ENCODE peak calls at places on chromosomes 6 and 20, in four cellular contexts. One of them, this sample, is unnamed.

GRCh38 chr20:58639182-58640146 is 11.6 kb upstream of the STX16 start:
- DNase-seq in HCT116: no peak
- DNase-seq in HepG2: no peak
- DNase-seq in K562: no peak
- DNase-seq in this sample: no peak

GRCh38 chr6:3260296-3260695 is 1.5 kb downstream of the PSMG4 start:
- DNase-seq in HCT116: no peak
- DNase-seq in HepG2: no peak
- DNase-seq in K562: no peak
- DNase-seq in this sample: no peak

GRCh38 chr6:157586476-157587126 is 205.6 kb downstream of the ZDHHC14 start:
- DNase-seq in HCT116: no peak
- DNase-seq in K562: no peak
- DNase-seq in HepG2: peak; percentile 64
- DNase-seq in this sample: no peak

GRCh38 chr6:167802339-167802738 is 24.4 kb upstream of the AFDN start:
- DNase-seq in K562: no peak
- DNase-seq in HepG2: no peak
- DNase-seq in HCT116: no peak
- DNase-seq in this sample: no peak

GRCh38 chr6:132650413-132650812 is 8.6 kb downstream of the TAAR1 start:
- DNase-seq in HepG2: no peak
- DNase-seq in K562: no peak
- DNase-seq in HCT116: no peak
- DNase-seq in this sample: no peak

GRCh38 chr6:163337958-163338357 is 76.6 kb upstream of the QKI start:
- DNase-seq in HepG2: no peak
- DNase-seq in K562: no peak
- DNase-seq in HCT116: no peak
- DNase-seq in this sample: no peak

GRCh38 chr20:11995750-11996567 is 78.3 kb downstream of the BTBD3 start:
- DNase-seq in K562: no peak
- DNase-seq in HepG2: no peak
- DNase-seq in HCT116: no peak
- DNase-seq in this sample: no peak

GRCh38 chr20:10978713-10979112 is 304.9 kb upstream of the JAG1 start:
- DNase-seq in HepG2: no peak
- DNase-seq in K562: no peak
- DNase-seq in HCT116: no peak
- DNase-seq in this sample: no peak

GRCh38 chr20:9145142-9145541 is 76.3 kb downstream of the PLCB4 start:
- DNase-seq in K562: no peak
- DNase-seq in HepG2: no peak
- DNase-seq in HCT116: no peak
- DNase-seq in this sample: no peak

GRCh38 chr20:45817652-45818194 is 5.3 kb downstream of the UBE2C start:
- DNase-seq in HepG2: no peak
- DNase-seq in HCT116: no peak
- DNase-seq in K562: no peak
- DNase-seq in this sample: no peak

GRCh38 chr6:21556506-21556905 is 37.0 kb upstream of the SOX4 start:
- DNase-seq in K562: no peak
- DNase-seq in HCT116: no peak
- DNase-seq in HepG2: no peak
- DNase-seq in this sample: no peak

GRCh38 chr20:4666001-4666470 is 55.7 kb upstream of the PRND start:
- DNase-seq in K562: no peak
- DNase-seq in HepG2: no peak
- DNase-seq in HCT116: no peak
- DNase-seq in this sample: no peak

GRCh38 chr20:23081263-23081811 is 4.8 kb downstream of the CD93 start:
- DNase-seq in HepG2: no peak
- DNase-seq in K562: no peak
- DNase-seq in HCT116: no peak
- DNase-seq in this sample: no peak

GRCh38 chr20:48771542-48771941 is 56.3 kb downstream of the PREX1 start:
- DNase-seq in K562: peak; percentile 47
- DNase-seq in HCT116: no peak
- DNase-seq in HepG2: no peak
- DNase-seq in this sample: no peak

GRCh38 chr20:54351371-54352136 is 123.8 kb upstream of the DOK5 start:
- DNase-seq in HepG2: no peak
- DNase-seq in HCT116: no peak
- DNase-seq in K562: no peak
- DNase-seq in this sample: no peak

GRCh38 chr20:63056236-63057132 is 49.7 kb upstream of the BHLHE23 start:
- DNase-seq in K562: peak; percentile 72
- DNase-seq in HCT116: no peak
- DNase-seq in HepG2: no peak
- DNase-seq in this sample: no peak

GRCh38 chr6:37608587-37608986 is 89.1 kb downstream of the MDGA1 start:
- DNase-seq in K562: no peak
- DNase-seq in HCT116: no peak
- DNase-seq in HepG2: no peak
- DNase-seq in this sample: no peak

GRCh38 chr6:108838101-108838717 is 10.0 kb upstream of the ARMC2 start:
- DNase-seq in HepG2: no peak
- DNase-seq in K562: no peak
- DNase-seq in HCT116: no peak
- DNase-seq in this sample: no peak

GRCh38 chr20:41811456-41811855 is 193.3 kb upstream of the CHD6 start:
- DNase-seq in HCT116: no peak
- DNase-seq in K562: no peak
- DNase-seq in HepG2: no peak
- DNase-seq in this sample: no peak

GRCh38 chr20:52191436-52192295 is at the start of gene ZFP64:
- DNase-seq in K562: peak; percentile 84
- DNase-seq in HepG2: peak; percentile 83
- DNase-seq in HCT116: peak; percentile 52
- DNase-seq in this sample: peak; percentile 39

GRCh38 chr6:150395388-150396009 is 26.7 kb downstream of the IYD start:
- DNase-seq in HepG2: peak; percentile 60
- DNase-seq in HCT116: peak; percentile 49
- DNase-seq in K562: peak; percentile 69
- DNase-seq in this sample: no peak

GRCh38 chr6:7418238-7418905 is 28.8 kb downstream of the RIOK1 start:
- DNase-seq in HCT116: no peak
- DNase-seq in HepG2: no peak
- DNase-seq in K562: no peak
- DNase-seq in this sample: no peak

GRCh38 chr20:22561965-22562581 is 22.3 kb downstream of the FOXA2 start:
- DNase-seq in HepG2: no peak
- DNase-seq in HCT116: no peak
- DNase-seq in K562: no peak
- DNase-seq in this sample: no peak

GRCh38 chr6:138520463-138520862 is 21.2 kb upstream of the NHSL1 start:
- DNase-seq in HCT116: no peak
- DNase-seq in HepG2: no peak
- DNase-seq in K562: no peak
- DNase-seq in this sample: no peak

GRCh38 chr6:107716688-107717089 is 107.4 kb downstream of the SCML4 start:
- DNase-seq in HCT116: peak; percentile 68
- DNase-seq in K562: peak; percentile 53
- DNase-seq in HepG2: no peak
- DNase-seq in this sample: no peak

GRCh38 chr6:14639983-14640599 is 522.5 kb downstream of the CD83 start:
- DNase-seq in HCT116: no peak
- DNase-seq in K562: no peak
- DNase-seq in HepG2: no peak
- DNase-seq in this sample: no peak

GRCh38 chr20:8633366-8633765 is 435.5 kb upstream of the PLCB4 start:
- DNase-seq in HCT116: no peak
- DNase-seq in HepG2: no peak
- DNase-seq in K562: no peak
- DNase-seq in this sample: no peak

DNA sequence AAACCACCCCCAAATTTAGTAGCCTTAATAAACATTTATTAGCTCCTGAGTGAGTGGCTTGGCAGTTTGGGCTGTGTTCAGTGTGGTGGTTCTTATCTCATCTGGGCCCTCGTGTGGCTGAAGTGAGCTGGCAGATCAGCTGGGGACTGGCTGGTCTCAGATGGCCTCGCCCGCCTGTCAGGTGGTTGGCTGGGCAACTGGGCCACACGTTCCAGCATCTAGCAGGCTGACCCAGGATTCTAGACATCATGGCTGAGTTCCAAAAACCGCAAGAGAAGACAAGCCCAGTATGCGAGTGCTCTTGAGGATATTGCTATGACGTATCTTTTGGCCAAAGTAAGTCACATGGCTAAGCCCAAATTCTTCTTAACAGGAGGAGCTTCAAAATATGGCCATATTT is 28.9 kb downstream of the EIF2S2 start:
- DNase-seq in HepG2: no peak
- DNase-seq in HCT116: no peak
- DNase-seq in K562: peak; percentile 68
- DNase-seq in this sample: no peak
- TF ChIP-seq CTCF in HepG2: peak; percentile 24
- TF ChIP-seq CTCF in HCT116: no peak
- TF ChIP-seq CTCF in K562: peak; percentile 13
- TF ChIP-seq CTCF in this sample: no peak

GRCh38 chr6:34437644-34437970 is 11.7 kb upstream of the RPS10 start:
- DNase-seq in HepG2: no peak
- DNase-seq in HCT116: no peak
- DNase-seq in K562: no peak
- DNase-seq in this sample: no peak

GRCh38 chr6:34439442-34439841 is 13.6 kb upstream of the RPS10 start:
- DNase-seq in HCT116: no peak
- DNase-seq in HepG2: no peak
- DNase-seq in K562: peak; percentile 5
- DNase-seq in this sample: no peak

GRCh38 chr6:34438705-34439104 is 12.8 kb upstream of the RPS10 start:
- DNase-seq in HCT116: no peak
- DNase-seq in HepG2: no peak
- DNase-seq in K562: peak; percentile 13
- DNase-seq in this sample: no peak

GRCh38 chr6:34445313-34445860 is 19.5 kb upstream of the RPS10 start:
- DNase-seq in K562: peak; percentile 5
- DNase-seq in HepG2: no peak
- DNase-seq in HCT116: no peak
- DNase-seq in this sample: no peak

DNA sequence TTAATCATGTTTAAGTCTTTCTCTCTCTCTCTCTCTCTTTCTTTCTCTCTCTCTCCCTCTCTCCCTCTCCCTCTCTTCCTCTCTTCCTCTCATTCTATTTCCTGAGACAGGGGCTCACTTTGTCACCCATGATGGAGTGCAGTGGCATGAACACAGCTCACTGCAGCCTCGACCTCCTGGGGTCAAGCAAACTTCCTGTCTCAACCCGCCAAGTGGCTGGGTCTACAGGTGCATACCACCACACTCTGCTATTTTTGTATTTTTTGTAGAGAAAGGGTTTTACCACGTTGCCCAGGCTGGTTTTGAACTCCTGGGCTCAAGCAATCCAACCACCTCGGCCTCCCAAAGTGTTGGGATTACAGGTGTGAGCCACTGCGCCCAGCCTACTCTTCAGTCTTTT is 15.7 kb upstream of the RPS10 start:
- DNase-seq in HepG2: no peak
- DNase-seq in K562: no peak
- DNase-seq in HCT116: no peak
- DNase-seq in this sample: no peak
- TF ChIP-seq TCF7L2 in HepG2: no peak
- TF ChIP-seq TCF7L2 in K562: no peak
- TF ChIP-seq TCF7L2 in HCT116: no peak
- TF ChIP-seq TCF7L2 in this sample: no peak

DNA sequence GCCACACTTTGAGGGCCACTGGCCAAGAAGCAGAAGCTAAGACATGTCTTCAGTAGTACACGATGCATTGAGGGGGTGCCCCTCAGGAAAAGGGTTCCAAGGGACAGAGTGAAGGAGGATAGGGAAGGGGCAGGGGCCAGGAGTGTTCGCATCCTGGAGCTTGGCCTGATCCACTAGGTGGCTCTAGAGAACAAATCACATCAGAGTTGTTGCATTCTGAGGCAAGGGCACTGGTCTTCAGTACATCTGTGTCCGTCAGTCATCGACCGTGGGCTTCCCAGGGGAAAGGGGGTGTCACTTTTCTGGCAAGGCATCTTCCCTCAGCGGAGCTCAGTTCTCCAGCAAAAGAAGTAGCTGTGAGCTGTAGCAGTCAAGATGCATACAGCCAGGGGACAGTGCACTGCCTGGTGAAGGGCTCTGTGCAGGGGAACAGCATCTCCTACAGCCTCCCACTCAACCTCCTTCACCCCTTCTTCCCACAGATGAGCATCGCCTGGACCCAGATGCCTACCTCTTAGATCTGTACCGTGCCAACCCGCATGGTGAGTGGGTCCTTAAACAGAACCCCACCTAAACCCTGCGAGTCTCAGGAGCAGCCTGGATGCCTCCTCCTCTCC is 47.8 kb downstream of the ARHGAP40 start:
- DNase-seq in HepG2: peak; percentile 59
- DNase-seq in HCT116: no peak
- DNase-seq in K562: peak; percentile 61
- DNase-seq in this sample: no peak
- TF ChIP-seq SIN3A in HepG2: no peak
- TF ChIP-seq SIN3A in HCT116: no peak
- TF ChIP-seq SIN3A in K562: no peak
- TF ChIP-seq SIN3A in this sample: no peak

DNA sequence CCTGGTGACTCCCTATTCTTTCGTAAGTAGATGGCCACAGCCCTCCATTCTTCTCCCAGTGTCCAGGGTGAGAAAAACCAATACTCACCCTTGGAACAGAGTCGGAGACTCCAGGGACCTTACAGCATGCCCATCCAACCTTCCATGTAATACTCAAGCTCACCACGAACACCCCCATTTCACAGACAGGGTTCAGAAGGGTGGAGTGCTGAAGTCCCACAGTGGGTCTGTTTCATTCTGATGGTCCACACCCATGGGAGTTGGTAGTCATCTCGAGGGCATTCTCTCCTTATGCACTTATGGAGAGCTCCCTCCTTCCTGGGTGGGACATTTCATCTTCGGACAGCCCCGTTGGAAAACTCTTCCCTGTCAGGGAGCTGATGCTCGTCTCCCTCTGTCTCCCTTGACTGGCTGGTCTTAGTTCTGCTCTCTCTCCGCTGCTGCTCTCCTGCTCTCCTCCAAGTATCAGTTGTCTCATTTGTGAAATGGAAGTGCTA is 38.9 kb downstream of the COX4I2 start:
- DNase-seq in K562: peak; percentile 37
- DNase-seq in HCT116: no peak
- DNase-seq in HepG2: no peak
- DNase-seq in this sample: no peak
- TF ChIP-seq CTCF in K562: no peak
- TF ChIP-seq CTCF in HCT116: no peak
- TF ChIP-seq CTCF in HepG2: no peak
- TF ChIP-seq CTCF in this sample: no peak